ENCODE peak calls at places on chromosomes 12 and 14, in six cellular contexts. V, R, S, P, U and C are unnamed samples.
A peak's percentile ranks its signal among the peaks of the same experiment; 100 is the strongest.

GRCh38 chr12:65822732-65823480 is 1.4 kb upstream of the HMGA2 start:
- DNase-seq in V (peak; percentile 2), R (no peak), S (no peak), P (no peak), U (peak; percentile 79), C (peak; percentile 57)

GRCh38 chr12:64746663-64747062 is 12.5 kb downstream of the GNS start:
- DNase-seq in V (no peak), R (no peak), S (no peak), P (no peak), U (peak; percentile 52), C (no peak)

GRCh38 chr14:82075566-82075965 is 541.9 kb upstream of the SEL1L start:
- DNase-seq in V (peak; percentile 16), R (no peak), S (peak; percentile 60), P (no peak), U (no peak), C (no peak)

GRCh38 chr12:55676707-55677106 is 31.0 kb downstream of the ITGA7 start:
- DNase-seq in V (peak; percentile 19), R (no peak), S (peak; percentile 8), P (no peak), U (no peak), C (no peak)

GRCh38 chr12:99752740-99753139 is 105.2 kb downstream of the GARIN6 start:
- DNase-seq in V (no peak), R (no peak), S (no peak), P (no peak), U (no peak), C (no peak)

GRCh38 chr12:22477166-22477893 is 67.0 kb downstream of the C2CD5 start:
- DNase-seq in V (no peak), R (no peak), S (no peak), P (no peak), U (peak; percentile 85), C (no peak)

GRCh38 chr12:94109154-94109553 is 39.2 kb upstream of the PLXNC1 start:
- DNase-seq in V (no peak), R (no peak), S (no peak), P (no peak), U (peak; percentile 71), C (no peak)

GRCh38 chr12:50240096-50240791 is 43.1 kb downstream of the LIMA1 start:
- DNase-seq in V (no peak), R (no peak), S (no peak), P (no peak), U (no peak), C (no peak)

GRCh38 chr12:130933269-130933995 is 20.3 kb upstream of the ADGRD1 start:
- DNase-seq in V (no peak), R (no peak), S (no peak), P (no peak), U (no peak), C (no peak)

GRCh38 chr14:103894034-103894722 is 34.1 kb upstream of the TDRD9 start:
- DNase-seq in V (no peak), R (no peak), S (peak; percentile 87), P (no peak), U (no peak), C (no peak)

GRCh38 chr12:10220398-10221077 is 7.9 kb downstream of the GABARAPL1 start:
- DNase-seq in V (peak; percentile 87), R (no peak), S (peak; percentile 87), P (no peak), U (peak; percentile 64), C (no peak)

GRCh38 chr12:113958108-113958507 is 8.0 kb downstream of the RBM19 start:
- DNase-seq in V (no peak), R (no peak), S (no peak), P (no peak), U (no peak), C (no peak)

GRCh38 chr12:130498589-130499385 is 161.1 kb downstream of the PIWIL1 start:
- DNase-seq in V (no peak), R (no peak), S (no peak), P (no peak), U (no peak), C (no peak)

GRCh38 chr14:95207475-95208253 is 50.3 kb upstream of the DICER1 start:
- DNase-seq in V (no peak), R (no peak), S (no peak), P (no peak), U (no peak), C (no peak)

GRCh38 chr12:75480469-75480949 is at the start of gene GLIPR1:
- DNase-seq in V (peak; percentile 76), R (peak; percentile 72), S (peak; percentile 69), P (peak; percentile 20), U (peak; percentile 99), C (peak; percentile 42)
- TF ChIP-seq POLR2A in V (peak; percentile 66), R (peak; percentile 91), S (peak; percentile 37), P (peak; percentile 98), U (peak; percentile 98), C (no peak)

GRCh38 chr14:20412876-20413784 is at the start of gene TEP1:
- DNase-seq in V (peak; percentile 90), R (no peak), S (peak; percentile 91), P (peak; percentile 58), U (peak; percentile 79), C (peak; percentile 27)
- TF ChIP-seq POLR2A in V (peak; percentile 85), R (peak; percentile 71), S (peak; percentile 91), P (peak; percentile 27), U (peak; percentile 80), C (peak; percentile 54)

DNA sequence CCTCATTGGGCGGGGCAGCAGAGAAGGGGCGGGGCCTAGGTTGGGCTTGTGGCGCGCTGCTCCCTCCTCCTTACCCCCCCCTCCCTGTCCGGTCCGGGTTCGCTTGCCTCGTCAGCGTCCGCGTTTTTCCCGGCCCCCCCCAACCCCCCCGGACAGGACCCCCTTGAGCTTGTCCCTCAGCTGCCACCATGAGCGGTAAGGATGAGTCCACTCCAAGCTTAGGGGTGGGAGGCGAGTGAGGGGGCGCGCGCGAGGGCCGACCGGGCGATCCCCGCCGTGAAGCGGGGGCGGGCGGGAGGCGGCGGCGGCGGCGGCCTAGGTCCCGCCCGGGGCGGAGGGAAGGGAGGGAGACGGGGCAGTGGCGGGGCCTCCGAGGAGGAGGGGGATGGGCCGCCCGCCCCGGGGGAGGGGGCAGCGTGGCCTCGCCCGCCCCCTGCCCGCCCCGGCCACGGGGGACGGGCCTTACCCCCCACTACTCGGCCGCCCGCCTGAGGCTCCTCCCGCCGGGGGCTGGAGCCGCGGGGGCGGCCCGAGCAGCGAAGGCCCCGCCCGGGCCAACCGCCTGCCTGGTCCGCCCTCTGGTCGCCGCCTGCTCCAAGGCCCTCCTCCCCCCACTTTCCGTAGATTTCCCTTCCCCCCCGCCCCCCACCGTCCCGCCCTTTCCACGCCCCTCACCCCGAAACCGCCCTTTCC is at the start of gene SP1:
- DNase-seq in V (peak; percentile 95), R (peak; percentile 62), S (peak; percentile 96), P (peak; percentile 72), U (peak; percentile 93), C (peak; percentile 78)
- TF ChIP-seq POLR2A in V (peak; percentile 32), R (peak; percentile 77), S (peak; percentile 62), P (no peak), U (peak; percentile 65), C (peak; percentile 12)

GRCh38 chr14:105480807-105481801 is 5.6 kb upstream of the CRIP1 start:
- DNase-seq in V (peak; percentile 89), R (no peak), S (peak; percentile 87), P (peak; percentile 98), U (peak; percentile 81), C (peak; percentile 97)

GRCh38 chr14:105482486-105483110 is 4.1 kb upstream of the CRIP1 start:
- DNase-seq in V (no peak), R (no peak), S (no peak), P (no peak), U (no peak), C (no peak)

GRCh38 chr14:105480165-105480564 is 5.5 kb downstream of the CRIP2 start:
- DNase-seq in V (no peak), R (no peak), S (no peak), P (no peak), U (no peak), C (no peak)

GRCh38 chr14:105483300-105484068 is 3.2 kb upstream of the CRIP1 start:
- DNase-seq in V (no peak), R (no peak), S (no peak), P (no peak), U (no peak), C (no peak)

GRCh38 chr14:105481886-105482454 is 4.7 kb upstream of the CRIP1 start:
- DNase-seq in V (peak; percentile 98), R (peak; percentile 62), S (peak; percentile 94), P (peak; percentile 99), U (peak; percentile 95), C (peak; percentile 99)
- TF ChIP-seq POLR2A in V (peak; percentile 54), R (no peak), S (no peak), P (no peak), U (no peak), C (no peak)

GRCh38 chr14:24996930-24997329 is 53.0 kb downstream of the STXBP6 start:
- DNase-seq in V (no peak), R (no peak), S (no peak), P (no peak), U (no peak), C (no peak)
- TF ChIP-seq POLR2A in V (no peak), R (no peak), S (no peak), P (no peak), U (no peak), C (no peak)

DNA sequence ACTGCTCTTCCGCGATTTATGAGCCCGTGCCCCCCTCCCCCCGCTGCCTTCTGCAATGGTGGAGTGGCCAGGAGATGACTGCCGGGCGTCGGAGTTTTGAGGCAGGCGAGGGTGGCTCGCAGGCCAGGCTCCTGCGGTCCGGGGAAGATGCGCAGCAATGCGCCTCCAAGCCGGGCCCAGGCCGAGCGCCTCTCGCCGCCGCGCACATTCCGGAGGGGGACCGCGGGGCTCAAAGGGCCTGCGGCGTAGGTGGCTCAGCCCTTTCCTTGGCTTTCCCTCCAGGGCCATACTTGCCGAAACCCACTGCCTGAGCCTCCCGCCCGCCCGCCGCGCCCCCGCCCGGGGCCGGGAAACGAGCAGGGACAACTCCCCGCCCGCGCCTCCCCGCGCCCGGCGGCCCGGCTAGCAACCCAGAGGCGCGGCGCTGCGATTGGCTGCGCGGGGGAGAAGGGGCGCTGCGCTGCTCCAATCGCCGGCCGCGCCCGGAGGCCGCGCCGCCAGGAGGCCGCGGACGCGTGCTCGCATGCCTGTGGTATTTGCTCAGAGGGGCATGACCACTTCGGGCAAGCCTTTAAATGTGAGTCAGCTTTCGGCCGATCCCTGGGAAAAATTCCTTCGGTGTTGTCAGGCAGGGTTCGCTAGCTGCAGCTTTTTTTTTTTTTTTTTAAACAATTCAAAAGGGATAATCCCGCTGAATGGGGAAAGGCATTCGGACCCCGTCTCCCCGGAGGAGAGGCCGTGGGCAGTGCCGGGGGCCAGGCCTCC is 157.9 kb upstream of the PARP11 start:
- DNase-seq in V (peak; percentile 95), R (no peak), S (peak; percentile 75), P (peak; percentile 95), U (peak; percentile 98), C (peak; percentile 97)
- TF ChIP-seq POLR2A in V (peak; percentile 59), R (no peak), S (peak; percentile 36), P (no peak), U (peak; percentile 47), C (no peak)